ENCODE peak calls at places on chromosomes 11 and 22, in six cellular contexts. One of them, this sample, is unnamed.

GRCh38 chr11:74989269-74989655 is 529 bp downstream of the NEU3 start:
- DNase-seq in HS-5: no peak
- DNase-seq in stimulated activated CD4-positive, alpha-beta T cell treated with anti-CD3 and anti-CD28 coated beads, Interleukin-4, amount 100 ng/mL, for 4 hours: no peak
- DNase-seq in AG08395: no peak
- DNase-seq in naive thymus-derived CD8-positive, alpha-beta T cell: no peak
- DNase-seq in CD8-positive, alpha-beta memory T cell: no peak
- DNase-seq in this sample: no peak

GRCh38 chr11:17387811-17388210 is 648 bp downstream of the KCNJ11 start:
- DNase-seq in AG08395: no peak
- DNase-seq in HS-5: no peak
- DNase-seq in stimulated activated CD4-positive, alpha-beta T cell treated with anti-CD3 and anti-CD28 coated beads, Interleukin-4, amount 100 ng/mL, for 4 hours: no peak
- DNase-seq in naive thymus-derived CD8-positive, alpha-beta T cell: no peak
- DNase-seq in CD8-positive, alpha-beta memory T cell: no peak
- DNase-seq in this sample: no peak

GRCh38 chr11:57370251-57370650 is 10.7 kb downstream of the PRG3 start:
- DNase-seq in naive thymus-derived CD8-positive, alpha-beta T cell: no peak
- DNase-seq in stimulated activated CD4-positive, alpha-beta T cell treated with anti-CD3 and anti-CD28 coated beads, Interleukin-4, amount 100 ng/mL, for 4 hours: no peak
- DNase-seq in AG08395: no peak
- DNase-seq in CD8-positive, alpha-beta memory T cell: no peak
- DNase-seq in HS-5: no peak
- DNase-seq in this sample: no peak

GRCh38 chr11:107741044-107741823 is 29.4 kb upstream of the SLN start:
- DNase-seq in CD8-positive, alpha-beta memory T cell: no peak
- DNase-seq in stimulated activated CD4-positive, alpha-beta T cell treated with anti-CD3 and anti-CD28 coated beads, Interleukin-4, amount 100 ng/mL, for 4 hours: no peak
- DNase-seq in AG08395: no peak
- DNase-seq in naive thymus-derived CD8-positive, alpha-beta T cell: no peak
- DNase-seq in HS-5: no peak
- DNase-seq in this sample: peak; percentile 23

GRCh38 chr11:129637983-129638776 is 177.5 kb upstream of the TMEM45B start:
- DNase-seq in HS-5: no peak
- DNase-seq in AG08395: no peak
- DNase-seq in stimulated activated CD4-positive, alpha-beta T cell treated with anti-CD3 and anti-CD28 coated beads, Interleukin-4, amount 100 ng/mL, for 4 hours: no peak
- DNase-seq in naive thymus-derived CD8-positive, alpha-beta T cell: no peak
- DNase-seq in CD8-positive, alpha-beta memory T cell: no peak
- DNase-seq in this sample: no peak

GRCh38 chr11:44959064-44959463 is 8.4 kb upstream of the TP53I11 start:
- DNase-seq in AG08395: no peak
- DNase-seq in stimulated activated CD4-positive, alpha-beta T cell treated with anti-CD3 and anti-CD28 coated beads, Interleukin-4, amount 100 ng/mL, for 4 hours: no peak
- DNase-seq in CD8-positive, alpha-beta memory T cell: no peak
- DNase-seq in naive thymus-derived CD8-positive, alpha-beta T cell: no peak
- DNase-seq in HS-5: no peak
- DNase-seq in this sample: no peak

GRCh38 chr22:45754822-45755221 is 83.2 kb downstream of the ATXN10 start:
- DNase-seq in CD8-positive, alpha-beta memory T cell: no peak
- DNase-seq in AG08395: no peak
- DNase-seq in naive thymus-derived CD8-positive, alpha-beta T cell: no peak
- DNase-seq in HS-5: no peak
- DNase-seq in stimulated activated CD4-positive, alpha-beta T cell treated with anti-CD3 and anti-CD28 coated beads, Interleukin-4, amount 100 ng/mL, for 4 hours: no peak
- DNase-seq in this sample: peak; percentile 19

GRCh38 chr11:94130589-94131362 is 2.1 kb downstream of the PANX1 start:
- DNase-seq in HS-5: peak; percentile 90
- DNase-seq in CD8-positive, alpha-beta memory T cell: no peak
- DNase-seq in stimulated activated CD4-positive, alpha-beta T cell treated with anti-CD3 and anti-CD28 coated beads, Interleukin-4, amount 100 ng/mL, for 4 hours: no peak
- DNase-seq in AG08395: peak; percentile 82
- DNase-seq in naive thymus-derived CD8-positive, alpha-beta T cell: no peak
- DNase-seq in this sample: peak; percentile 84

GRCh38 chr11:47861762-47862161 is 13.6 kb upstream of the NUP160 start:
- DNase-seq in naive thymus-derived CD8-positive, alpha-beta T cell: no peak
- DNase-seq in AG08395: peak; percentile 48
- DNase-seq in CD8-positive, alpha-beta memory T cell: no peak
- DNase-seq in stimulated activated CD4-positive, alpha-beta T cell treated with anti-CD3 and anti-CD28 coated beads, Interleukin-4, amount 100 ng/mL, for 4 hours: no peak
- DNase-seq in HS-5: no peak
- DNase-seq in this sample: peak; percentile 46

GRCh38 chr22:23072035-23072910 is 2.0 kb downstream of the GNAZ start:
- DNase-seq in HS-5: no peak
- DNase-seq in naive thymus-derived CD8-positive, alpha-beta T cell: no peak
- DNase-seq in AG08395: peak; percentile 35
- DNase-seq in stimulated activated CD4-positive, alpha-beta T cell treated with anti-CD3 and anti-CD28 coated beads, Interleukin-4, amount 100 ng/mL, for 4 hours: no peak
- DNase-seq in CD8-positive, alpha-beta memory T cell: no peak
- DNase-seq in this sample: no peak

GRCh38 chr22:46547179-46547882 is 9.9 kb upstream of the CELSR1 start:
- DNase-seq in naive thymus-derived CD8-positive, alpha-beta T cell: no peak
- DNase-seq in CD8-positive, alpha-beta memory T cell: no peak
- DNase-seq in stimulated activated CD4-positive, alpha-beta T cell treated with anti-CD3 and anti-CD28 coated beads, Interleukin-4, amount 100 ng/mL, for 4 hours: no peak
- DNase-seq in HS-5: no peak
- DNase-seq in AG08395: peak; percentile 92
- DNase-seq in this sample: peak; percentile 92

GRCh38 chr11:122207921-122208764 is 92.1 kb upstream of the BLID start:
- DNase-seq in CD8-positive, alpha-beta memory T cell: no peak
- DNase-seq in stimulated activated CD4-positive, alpha-beta T cell treated with anti-CD3 and anti-CD28 coated beads, Interleukin-4, amount 100 ng/mL, for 4 hours: no peak
- DNase-seq in HS-5: no peak
- DNase-seq in AG08395: no peak
- DNase-seq in naive thymus-derived CD8-positive, alpha-beta T cell: no peak
- DNase-seq in this sample: peak; percentile 18

GRCh38 chr11:17814546-17814945 is 80.0 kb downstream of the KCNC1 start:
- DNase-seq in CD8-positive, alpha-beta memory T cell: no peak
- DNase-seq in naive thymus-derived CD8-positive, alpha-beta T cell: no peak
- DNase-seq in HS-5: no peak
- DNase-seq in stimulated activated CD4-positive, alpha-beta T cell treated with anti-CD3 and anti-CD28 coated beads, Interleukin-4, amount 100 ng/mL, for 4 hours: no peak
- DNase-seq in AG08395: no peak
- DNase-seq in this sample: no peak

GRCh38 chr11:66227700-66228099 is 40.7 kb upstream of the RAB1B start:
- DNase-seq in CD8-positive, alpha-beta memory T cell: no peak
- DNase-seq in AG08395: no peak
- DNase-seq in HS-5: no peak
- DNase-seq in stimulated activated CD4-positive, alpha-beta T cell treated with anti-CD3 and anti-CD28 coated beads, Interleukin-4, amount 100 ng/mL, for 4 hours: no peak
- DNase-seq in naive thymus-derived CD8-positive, alpha-beta T cell: no peak
- DNase-seq in this sample: no peak

GRCh38 chr11:6586434-6587359 is 16.7 kb downstream of the RRP8 start:
- DNase-seq in HS-5: no peak
- DNase-seq in AG08395: peak; percentile 28
- DNase-seq in stimulated activated CD4-positive, alpha-beta T cell treated with anti-CD3 and anti-CD28 coated beads, Interleukin-4, amount 100 ng/mL, for 4 hours: no peak
- DNase-seq in naive thymus-derived CD8-positive, alpha-beta T cell: no peak
- DNase-seq in CD8-positive, alpha-beta memory T cell: no peak
- DNase-seq in this sample: no peak

GRCh38 chr22:35496768-35497312 is 43.8 kb upstream of the RASD2 start:
- DNase-seq in HS-5: no peak
- DNase-seq in AG08395: no peak
- DNase-seq in stimulated activated CD4-positive, alpha-beta T cell treated with anti-CD3 and anti-CD28 coated beads, Interleukin-4, amount 100 ng/mL, for 4 hours: no peak
- DNase-seq in CD8-positive, alpha-beta memory T cell: no peak
- DNase-seq in naive thymus-derived CD8-positive, alpha-beta T cell: no peak
- DNase-seq in this sample: no peak

GRCh38 chr11:93063101-93063500 is 93.7 kb downstream of the MTNR1B start:
- DNase-seq in naive thymus-derived CD8-positive, alpha-beta T cell: no peak
- DNase-seq in AG08395: no peak
- DNase-seq in HS-5: no peak
- DNase-seq in CD8-positive, alpha-beta memory T cell: no peak
- DNase-seq in stimulated activated CD4-positive, alpha-beta T cell treated with anti-CD3 and anti-CD28 coated beads, Interleukin-4, amount 100 ng/mL, for 4 hours: no peak
- DNase-seq in this sample: no peak

GRCh38 chr11:34783816-34784317 is 132.3 kb downstream of the APIP start:
- DNase-seq in AG08395: no peak
- DNase-seq in CD8-positive, alpha-beta memory T cell: no peak
- DNase-seq in stimulated activated CD4-positive, alpha-beta T cell treated with anti-CD3 and anti-CD28 coated beads, Interleukin-4, amount 100 ng/mL, for 4 hours: no peak
- DNase-seq in naive thymus-derived CD8-positive, alpha-beta T cell: no peak
- DNase-seq in HS-5: no peak
- DNase-seq in this sample: no peak

GRCh38 chr11:117462848-117463247 is 135.2 kb downstream of the CEP164 start:
- DNase-seq in stimulated activated CD4-positive, alpha-beta T cell treated with anti-CD3 and anti-CD28 coated beads, Interleukin-4, amount 100 ng/mL, for 4 hours: no peak
- DNase-seq in HS-5: no peak
- DNase-seq in CD8-positive, alpha-beta memory T cell: no peak
- DNase-seq in naive thymus-derived CD8-positive, alpha-beta T cell: no peak
- DNase-seq in AG08395: no peak
- DNase-seq in this sample: no peak

GRCh38 chr11:27234043-27234668 is 128.9 kb downstream of the CCDC34 start:
- DNase-seq in HS-5: peak; percentile 98
- DNase-seq in stimulated activated CD4-positive, alpha-beta T cell treated with anti-CD3 and anti-CD28 coated beads, Interleukin-4, amount 100 ng/mL, for 4 hours: no peak
- DNase-seq in CD8-positive, alpha-beta memory T cell: no peak
- DNase-seq in AG08395: peak; percentile 89
- DNase-seq in naive thymus-derived CD8-positive, alpha-beta T cell: no peak
- DNase-seq in this sample: peak; percentile 88